ENCODE peak calls at places on chromosomes 7 and 10, in five cellular contexts. Q is fibroblast of the aortic adventitia, E is AG10803, N is RWPE1, D is pancreas. C is an unnamed sample.

GRCh38 chr10:30999084-30999712 is 32.5 kb downstream of the ZNF438 start:
- DNase-seq in Q (no peak), D (no peak), N (no peak), E (peak; percentile 30), C (no peak)

GRCh38 chr10:68462536-68462935 is 9.2 kb downstream of the DNA2 start:
- DNase-seq in E (no peak), N (no peak), D (no peak), Q (no peak), C (no peak)

GRCh38 chr7:3682028-3682712 is 381.1 kb downstream of the SDK1 start:
- DNase-seq in N (no peak), Q (no peak), E (no peak), D (no peak), C (no peak)

GRCh38 chr10:11612004-11613001 is 853 bp upstream of the USP6NL start:
- DNase-seq in D (no peak), N (no peak), Q (peak; percentile 28), E (no peak), C (no peak)

GRCh38 chr10:3397231-3397630 is 224.6 kb upstream of the PITRM1 start:
- DNase-seq in E (no peak), D (no peak), N (no peak), Q (no peak), C (no peak)

GRCh38 chr7:2197436-2198155 is 35.1 kb downstream of the MAD1L1 start:
- DNase-seq in E (no peak), Q (no peak), D (no peak), N (no peak), C (peak; percentile 25)

GRCh38 chr10:133278577-133279265 is 2.1 kb upstream of the ADAM8 start:
- DNase-seq in Q (no peak), N (peak; percentile 90), E (peak; percentile 47), D (peak; percentile 85), C (peak; percentile 38)

GRCh38 chr7:155660059-155660757 is 15.7 kb downstream of the RBM33 start:
- DNase-seq in D (no peak), E (no peak), N (no peak), Q (peak; percentile 9), C (no peak)

GRCh38 chr7:64945776-64946175 is 42.7 kb downstream of the ZNF273 start:
- DNase-seq in E (no peak), N (no peak), D (no peak), Q (no peak), C (no peak)

GRCh38 chr7:98354511-98355249 is 46.2 kb downstream of the BAIAP2L1 start:
- DNase-seq in Q (peak; percentile 78), D (peak; percentile 55), N (peak; percentile 89), E (peak; percentile 86), C (peak; percentile 16)

GRCh38 chr7:214410-215212 is 22.2 kb downstream of the FAM20C start:
- DNase-seq in E (peak; percentile 42), N (peak; percentile 79), D (no peak), Q (no peak), C (no peak)

GRCh38 chr7:140298213-140298612 is 100.1 kb downstream of the SLC37A3 start:
- DNase-seq in Q (no peak), E (no peak), N (no peak), D (no peak), C (no peak)

GRCh38 chr7:725223-726005 is 1.1 kb upstream of the DNAAF5 start:
- DNase-seq in E (no peak), D (no peak), N (no peak), Q (peak; percentile 77), C (no peak)

GRCh38 chr10:132036153-132036886 is 29.4 kb upstream of the JAKMIP3 start:
- DNase-seq in Q (no peak), D (peak; percentile 77), N (no peak), E (peak; percentile 8), C (peak; percentile 35)

GRCh38 chr10:126387041-126387908 is 1.0 kb downstream of the ADAM12 start:
- DNase-seq in N (peak; percentile 62), D (peak; percentile 81), Q (peak; percentile 81), E (peak; percentile 77), C (peak; percentile 65)

GRCh38 chr10:129786216-129786615 is 177.9 kb downstream of the EBF3 start:
- DNase-seq in Q (no peak), E (no peak), D (no peak), N (no peak), C (no peak)

GRCh38 chr10:132229834-132230556 is 43.2 kb downstream of the DPYSL4 start:
- DNase-seq in D (peak; percentile 47), Q (no peak), N (no peak), E (no peak), C (no peak)

GRCh38 chr10:49387029-49387428 is 8.9 kb downstream of the DRGX start:
- DNase-seq in Q (peak; percentile 59), E (peak; percentile 67), N (peak; percentile 95), D (no peak), C (no peak)

GRCh38 chr10:24208661-24209420 is at the start of gene KIAA1217:
- DNase-seq in Q (peak; percentile 56), E (peak; percentile 31), D (peak; percentile 83), N (peak; percentile 12), C (peak; percentile 91)

GRCh38 chr7:107007892-107008287 is 36.6 kb upstream of the PRKAR2B start:
- DNase-seq in E (no peak), N (no peak), Q (no peak), D (no peak), C (no peak)

GRCh38 chr10:72334196-72334831 is 20.4 kb downstream of the DNAJB12 start:
- DNase-seq in Q (no peak), N (no peak), E (no peak), D (no peak), C (no peak)

GRCh38 chr7:44141221-44141850 is at the start of gene MYL7:
- DNase-seq in N (no peak), Q (no peak), D (peak; percentile 44), E (no peak), C (no peak)

GRCh38 chr10:49606981-49607535 is 3.1 kb upstream of the SLC18A3 start:
- DNase-seq in N (peak; percentile 77), E (peak; percentile 62), D (peak; percentile 81), Q (peak; percentile 70), C (peak; percentile 83)

GRCh38 chr7:54663186-54663585 is 95.8 kb downstream of the SEC61G start:
- DNase-seq in E (no peak), Q (no peak), D (no peak), N (no peak), C (no peak)

GRCh38 chr10:17200885-17201164 is 647 bp downstream of the TRDMT1 start:
- DNase-seq in Q (peak; percentile 54), N (peak; percentile 8), E (peak; percentile 59), D (no peak), C (peak; percentile 59)

GRCh38 chr7:51316262-51316665 is 345 bp downstream of the COBL start:
- DNase-seq in D (peak; percentile 87), E (no peak), N (peak; percentile 50), Q (no peak), C (peak; percentile 74)
- TF ChIP-seq CTCF in D (no peak), E (no peak), N (peak; percentile 16), Q (no peak), C (no peak)

GRCh38 chr7:128031901-128032604 is 816 bp upstream of the LRRC4 start:
- DNase-seq in E (peak; percentile 83), N (peak; percentile 76), Q (peak; percentile 87), D (no peak), C (peak; percentile 16)
- TF ChIP-seq CTCF in E (peak; percentile 26), N (peak; percentile 30), Q (peak; percentile 36), D (no peak), C (no peak)

GRCh38 chr10:12801214-12802087 is 200.1 kb downstream of the CCDC3 start:
- DNase-seq in N (no peak), D (no peak), Q (no peak), E (no peak), C (no peak)

GRCh38 chr10:12799144-12799543 is 202.4 kb downstream of the CCDC3 start:
- DNase-seq in D (no peak), N (no peak), E (no peak), Q (no peak), C (no peak)

GRCh38 chr10:12799746-12800145 is 201.8 kb downstream of the CCDC3 start:
- DNase-seq in Q (no peak), D (no peak), E (no peak), N (no peak), C (no peak)

GRCh38 chr10:12797471-12798262 is 203.8 kb downstream of the CCDC3 start:
- DNase-seq in N (no peak), E (no peak), Q (peak; percentile 9), D (no peak), C (no peak)

GRCh38 chr10:12800302-12800701 is 201.2 kb downstream of the CCDC3 start:
- DNase-seq in Q (no peak), E (no peak), D (no peak), N (no peak), C (no peak)
- TF ChIP-seq CTCF in Q (no peak), E (no peak), D (no peak), N (peak; percentile 7), C (no peak)

GRCh38 chr10:70130878-70131559 is 1.6 kb downstream of the AIFM2 start:
- DNase-seq in N (no peak), E (peak; percentile 94), Q (peak; percentile 87), D (no peak), C (peak; percentile 25)

GRCh38 chr10:70135046-70135445 is 2.4 kb upstream of the AIFM2 start:
- DNase-seq in E (no peak), N (no peak), Q (no peak), D (no peak), C (no peak)

GRCh38 chr10:70135684-70136083 is 3.1 kb upstream of the AIFM2 start:
- DNase-seq in Q (no peak), E (no peak), N (no peak), D (no peak), C (no peak)

GRCh38 chr10:70131560-70131937 is 1.1 kb downstream of the AIFM2 start:
- DNase-seq in N (no peak), E (no peak), Q (no peak), D (no peak), C (no peak)

GRCh38 chr10:70132098-70133029 is at the start of gene AIFM2:
- DNase-seq in E (peak; percentile 74), N (peak; percentile 92), Q (peak; percentile 59), D (peak; percentile 90), C (peak; percentile 92)
- TF ChIP-seq CTCF in E (no peak), N (no peak), Q (no peak), D (no peak), C (no peak)